ENCODE peak calls at places on chromosome 7, in six cellular contexts. H is globus pallidus, X is A673, Q is AG20443, K is right cardiac atrium, M is head of caudate nucleus. B is an unnamed sample.
A peak's percentile ranks its signal among the peaks of the same experiment; 100 is the strongest.

GRCh38 chr7:96953676-96954513 is 51.5 kb upstream of the DLX6 start:
- DNase-seq in H (no peak), X (no peak), Q (peak; percentile 10), K (no peak), M (no peak), B (peak; percentile 14)

GRCh38 chr7:135158141-135158655 is 10.3 kb downstream of the TMEM140 start:
- DNase-seq in H (no peak), X (no peak), Q (no peak), K (no peak), M (no peak), B (no peak)

GRCh38 chr7:121872831-121873764 is at the start of gene PTPRZ1:
- DNase-seq in H (peak; percentile 25), X (peak; percentile 48), Q (peak; percentile 61), K (peak; percentile 28), M (peak; percentile 42), B (peak; percentile 88)

GRCh38 chr7:48084727-48085432 is 4.2 kb upstream of the UPP1 start:
- DNase-seq in H (no peak), X (peak; percentile 65), Q (peak; percentile 93), K (peak; percentile 69), M (no peak), B (peak; percentile 100)

GRCh38 chr7:111763221-111763791 is 201.0 kb upstream of the IMMP2L start:
- DNase-seq in H (no peak), X (peak; percentile 74), Q (peak; percentile 68), K (no peak), M (no peak), B (peak; percentile 84)

GRCh38 chr7:28096713-28097112 is 83.9 kb downstream of the JAZF1 start:
- DNase-seq in H (peak; percentile 65), X (peak; percentile 54), Q (peak; percentile 79), K (peak; percentile 33), M (peak; percentile 72), B (peak; percentile 80)

GRCh38 chr7:46603780-46604725 is 683.0 kb upstream of the IGFBP3 start:
- DNase-seq in H (peak; percentile 12), X (no peak), Q (peak; percentile 87), K (peak; percentile 94), M (peak; percentile 8), B (no peak)

GRCh38 chr7:101733713-101734475 is 83.5 kb upstream of the CUX1 start:
- DNase-seq in H (no peak), X (no peak), Q (peak; percentile 66), K (peak; percentile 49), M (peak; percentile 18), B (no peak)

GRCh38 chr7:157397751-157398691 is 61.2 kb downstream of the DNAJB6 start:
- DNase-seq in H (no peak), X (peak; percentile 47), Q (peak; percentile 88), K (no peak), M (peak; percentile 56), B (peak; percentile 81)

GRCh38 chr7:132434041-132434440 is 142.2 kb downstream of the PLXNA4 start:
- DNase-seq in H (no peak), X (no peak), Q (no peak), K (no peak), M (no peak), B (no peak)

GRCh38 chr7:44787762-44788161 is 8.7 kb upstream of the PPIA start:
- DNase-seq in H (no peak), X (no peak), Q (no peak), K (no peak), M (no peak), B (no peak)

GRCh38 chr7:21969822-21970221 is 24.1 kb upstream of the CDCA7L start:
- DNase-seq in H (no peak), X (no peak), Q (no peak), K (no peak), M (no peak), B (no peak)

GRCh38 chr7:129502708-129503685 is 666 bp downstream of the SMKR1 start:
- DNase-seq in H (no peak), X (no peak), Q (no peak), K (no peak), M (peak; percentile 16), B (no peak)

GRCh38 chr7:64869912-64870562 is 33.0 kb upstream of the ZNF273 start:
- DNase-seq in H (no peak), X (no peak), Q (peak; percentile 5), K (no peak), M (peak; percentile 6), B (no peak)

GRCh38 chr7:317643-318405 is 27.9 kb downstream of the FOXL3 start:
- DNase-seq in H (no peak), X (no peak), Q (no peak), K (no peak), M (no peak), B (no peak)

GRCh38 chr7:8214162-8214897 is 47.6 kb downstream of the ICA1 start:
- DNase-seq in H (no peak), X (no peak), Q (no peak), K (no peak), M (no peak), B (peak; percentile 61)

GRCh38 chr7:139561-140243 is 52.7 kb upstream of the FAM20C start:
- DNase-seq in H (no peak), X (no peak), Q (no peak), K (no peak), M (no peak), B (no peak)

GRCh38 chr7:90625562-90625961 is 29.4 kb downstream of the CDK14 start:
- DNase-seq in H (peak; percentile 29), X (peak; percentile 83), Q (peak; percentile 14), K (peak; percentile 49), M (peak; percentile 14), B (peak; percentile 39)

GRCh38 chr7:87574630-87575029 is 26.1 kb downstream of the ABCB1 start:
- DNase-seq in H (no peak), X (peak; percentile 2), Q (peak; percentile 16), K (no peak), M (no peak), B (no peak)

GRCh38 chr7:5598261-5598761 is 174.7 kb upstream of the TNRC18 start:
- DNase-seq in H (no peak), X (peak; percentile 33), Q (no peak), K (no peak), M (peak; percentile 25), B (no peak)

GRCh38 chr7:125670926-125671572 is 741.4 kb upstream of the POT1 start:
- DNase-seq in H (peak; percentile 23), X (peak; percentile 55), Q (no peak), K (no peak), M (no peak), B (peak; percentile 65)

B was measured in SK-MEL-5.